ENCODE peak calls at places on chromosomes 3 and 15, in five cellular contexts. S is neuronal stem cell, L is IMR-90, Y is mesenchymal stem cell, N is H1. Z is an unnamed sample.

GRCh38 chr15:39493393-39494067 is 87.3 kb upstream of the THBS1 start:
- DNase-seq in S (no peak), L (no peak), Y (no peak), N (no peak), Z (no peak)

GRCh38 chr3:76387000-76387399 is 601.7 kb upstream of the ZNF717 start:
- DNase-seq in S (no peak), L (no peak), Y (no peak), N (no peak), Z (no peak)

GRCh38 chr15:61050844-61051569 is 178.1 kb downstream of the RORA start:
- DNase-seq in S (no peak), L (peak; percentile 31), Y (peak; percentile 20), N (no peak), Z (no peak)

GRCh38 chr3:10459954-10460754 is 45.2 kb downstream of the ATP2B2 start:
- DNase-seq in S (peak; percentile 97), L (peak; percentile 84), Y (peak; percentile 79), N (peak; percentile 82), Z (peak; percentile 96)

GRCh38 chr15:51837784-51838183 is 8.3 kb downstream of the TMOD3 start:
- DNase-seq in S (no peak), L (peak; percentile 55), Y (no peak), N (no peak), Z (no peak)

GRCh38 chr3:66181764-66182163 is 39.0 kb upstream of the SLC25A26 start:
- DNase-seq in S (no peak), L (no peak), Y (no peak), N (no peak), Z (no peak)

GRCh38 chr15:51161491-51162260 is 67.0 kb upstream of the TNFAIP8L3 start:
- DNase-seq in S (no peak), L (no peak), Y (no peak), N (no peak), Z (no peak)

GRCh38 chr3:187678869-187679268 is 8.7 kb upstream of the SST start:
- DNase-seq in S (peak; percentile 56), L (peak; percentile 67), Y (peak; percentile 69), N (no peak), Z (peak; percentile 64)

GRCh38 chr3:65146149-65146548 is 458.3 kb upstream of the ADAMTS9 start:
- DNase-seq in S (no peak), L (no peak), Y (peak; percentile 11), N (peak; percentile 53), Z (peak; percentile 84)

GRCh38 chr3:73299184-73299691 is 237.8 kb downstream of the EBLN2 start:
- DNase-seq in S (no peak), L (no peak), Y (no peak), N (no peak), Z (no peak)

GRCh38 chr3:53708001-53708621 is 138.1 kb downstream of the CHDH start:
- DNase-seq in S (no peak), L (no peak), Y (no peak), N (no peak), Z (peak; percentile 15)

GRCh38 chr15:52391074-52391473 is 95.5 kb upstream of the MYO5C start:
- DNase-seq in S (no peak), L (no peak), Y (no peak), N (no peak), Z (no peak)

GRCh38 chr15:78944202-78944625 is 632 bp downstream of the CTSH start:
- DNase-seq in S (no peak), L (no peak), Y (no peak), N (no peak), Z (no peak)

GRCh38 chr15:73930371-73930770 is 4.1 kb downstream of the LOXL1 start:
- DNase-seq in S (no peak), L (peak; percentile 93), Y (no peak), N (no peak), Z (no peak)

GRCh38 chr3:16398542-16399126 is 114.9 kb downstream of the RFTN1 start:
- DNase-seq in S (no peak), L (no peak), Y (no peak), N (no peak), Z (no peak)

GRCh38 chr15:63495343-63495742 is 9.1 kb upstream of the USP3 start:
- DNase-seq in S (no peak), L (no peak), Y (no peak), N (no peak), Z (no peak)

GRCh38 chr3:88150371-88150770 is 612 bp downstream of the C3orf38 start:
- DNase-seq in S (no peak), L (no peak), Y (no peak), N (no peak), Z (no peak)

GRCh38 chr15:82298520-82298919 is 35.9 kb downstream of the SAXO2 start:
- DNase-seq in S (no peak), L (no peak), Y (no peak), N (no peak), Z (no peak)

GRCh38 chr3:132352556-132353143 is 35.4 kb downstream of the ACP3 start:
- DNase-seq in S (peak; percentile 72), L (peak; percentile 68), Y (peak; percentile 76), N (no peak), Z (peak; percentile 60)

GRCh38 chr15:58433597-58434333 is 2.0 kb downstream of the LIPC start:
- DNase-seq in S (no peak), L (no peak), Y (peak; percentile 31), N (no peak), Z (no peak)

GRCh38 chr3:27387625-27388024 is 18.4 kb upstream of the NEK10 start:
- DNase-seq in S (no peak), L (peak; percentile 13), Y (peak; percentile 18), N (no peak), Z (no peak)

GRCh38 chr15:92959219-92959618 is 59.1 kb downstream of the CHD2 start:
- DNase-seq in S (no peak), L (no peak), Y (no peak), N (no peak), Z (no peak)

GRCh38 chr3:117398166-117398954 is 688.8 kb downstream of the TUSC7 start:
- DNase-seq in S (peak; percentile 23), L (no peak), Y (no peak), N (peak; percentile 57), Z (peak; percentile 86)

GRCh38 chr3:179681492-179682263 is 28.8 kb downstream of the USP13 start:
- DNase-seq in S (no peak), L (peak; percentile 36), Y (no peak), N (no peak), Z (no peak)

GRCh38 chr3:30268288-30268687 is 338.1 kb upstream of the TGFBR2 start:
- DNase-seq in S (no peak), L (no peak), Y (no peak), N (no peak), Z (no peak)

GRCh38 chr3:111428301-111428700 is 113.7 kb upstream of the CD96 start:
- DNase-seq in S (no peak), L (no peak), Y (no peak), N (no peak), Z (no peak)

GRCh38 chr15:89428246-89428645 is 68.1 kb downstream of the RHCG start:
- DNase-seq in S (no peak), L (no peak), Y (no peak), N (no peak), Z (no peak)

GRCh38 chr3:49653016-49653415 is 21.1 kb upstream of the APEH start:
- DNase-seq in S (no peak), L (no peak), Y (no peak), N (no peak), Z (no peak)

GRCh38 chr3:120821426-120821825 is 78.9 kb downstream of the GTF2E1 start:
- DNase-seq in S (no peak), L (no peak), Y (no peak), N (no peak), Z (no peak)

GRCh38 chr3:72665701-72666443 is 182.4 kb downstream of the SHQ1 start:
- DNase-seq in S (no peak), L (no peak), Y (peak; percentile 28), N (no peak), Z (peak; percentile 37)

GRCh38 chr15:63072023-63072650 is 29.6 kb downstream of the TPM1 start:
- DNase-seq in S (no peak), L (no peak), Y (peak; percentile 34), N (no peak), Z (no peak)

GRCh38 chr3:171157980-171158379 is 131.5 kb upstream of the SLC2A2 start:
- DNase-seq in S (no peak), L (no peak), Y (no peak), N (no peak), Z (no peak)

GRCh38 chr3:143433787-143434378 is 314.3 kb downstream of the CHST2 start:
- DNase-seq in S (no peak), L (no peak), Y (no peak), N (no peak), Z (no peak)

GRCh38 chr3:29494305-29495036 is 213.6 kb downstream of the RBMS3 start:
- DNase-seq in S (no peak), L (peak; percentile 27), Y (peak; percentile 39), N (no peak), Z (no peak)

DNA sequence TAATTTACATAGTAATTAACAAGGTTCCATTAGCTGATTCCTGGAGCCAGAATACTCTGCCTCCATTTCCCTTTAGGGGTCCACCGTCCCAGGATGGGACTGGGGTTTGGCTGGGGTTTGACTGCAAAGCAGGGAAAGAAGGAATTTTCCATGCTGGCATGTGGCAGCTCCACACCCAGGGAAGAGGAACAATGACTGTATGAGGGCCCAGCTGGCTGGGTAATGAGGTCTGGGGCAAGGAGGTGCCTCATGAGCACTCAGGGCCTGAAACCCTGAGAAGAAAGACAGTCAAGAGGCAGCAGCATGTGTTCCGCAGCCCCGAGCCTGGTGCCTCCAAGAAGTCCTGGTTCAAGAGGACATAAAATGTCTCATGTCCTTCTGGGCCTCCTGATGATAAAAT is 177.9 kb downstream of the SMAD6 start:
- DNase-seq in S (no peak), L (no peak), Y (no peak), N (no peak), Z (no peak)
- H4K91ac ChIP-seq in S (no peak overlapping the region), L (no peak overlapping the region), Y (no peak overlapping the region), N (no peak overlapping the region), Z (no peak overlapping the region)

GRCh38 chr15:33641069-33641468 is 327.2 kb upstream of the CHRM5 start:
- DNase-seq in S (no peak), L (no peak), Y (no peak), N (no peak), Z (no peak)
- H4K8ac ChIP-seq in S (no peak overlapping the region), L (no peak overlapping the region), Y (no peak overlapping the region), N (no peak overlapping the region), Z (no peak overlapping the region)

GRCh38 chr3:64047806-64048205 is 24.5 kb upstream of the PSMD6 start:
- DNase-seq in S (no peak), L (no peak), Y (no peak), N (no peak), Z (no peak)
- H4K91ac ChIP-seq in S (no peak overlapping the region), L (no peak overlapping the region), Y (no peak overlapping the region), N (no peak overlapping the region), Z (no peak overlapping the region)

DNA sequence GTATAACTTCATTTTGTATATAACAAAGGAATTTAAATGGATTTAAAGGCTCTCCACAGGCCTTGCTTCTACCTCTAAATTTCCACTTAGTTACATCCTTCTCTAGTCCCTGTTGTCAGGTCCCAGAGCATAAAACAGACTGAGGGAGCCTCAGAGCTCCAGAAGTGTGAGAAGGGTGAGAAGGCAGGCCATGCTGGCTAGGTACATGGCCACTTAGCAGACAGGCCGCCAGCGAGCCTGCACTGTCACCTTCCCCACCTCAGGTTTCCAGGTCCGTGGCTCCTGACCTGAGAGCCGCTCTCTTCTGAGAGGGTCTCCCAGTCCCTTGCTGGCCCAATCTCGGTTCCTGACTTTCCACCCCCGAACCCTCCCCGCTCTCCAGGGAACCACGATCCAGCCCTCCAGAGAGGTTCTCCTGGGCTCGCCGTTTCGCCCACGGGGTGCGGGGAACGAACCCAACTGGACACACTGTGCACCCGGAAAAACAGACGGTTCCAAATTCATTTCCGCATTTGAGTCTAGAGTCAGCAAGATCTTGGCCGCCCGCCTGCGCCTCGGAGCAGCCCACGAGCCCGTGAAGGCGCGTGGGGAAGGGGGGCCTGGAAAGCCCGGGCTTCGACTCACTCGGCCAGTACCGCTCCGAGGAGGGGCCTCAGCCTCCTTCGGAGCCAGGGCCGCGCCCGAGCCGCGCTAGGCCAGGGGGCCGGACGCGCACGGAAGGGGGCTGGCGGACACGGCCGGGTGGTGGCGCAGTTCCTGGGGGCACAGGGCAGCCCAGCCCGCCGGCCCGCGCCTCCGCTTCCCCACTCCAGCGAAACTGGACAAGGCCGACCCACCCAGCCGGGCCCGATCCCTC is 16.7 kb upstream of the SOX2 start:
- DNase-seq in S (no peak), L (no peak), Y (no peak), N (no peak), Z (peak; percentile 70)
- H4K8ac ChIP-seq in S (peak overlapping the region; percentile 76), L (no peak overlapping the region), Y (no peak overlapping the region), N (peak overlapping the region; percentile 80), Z (no peak overlapping the region)

Z was measured in H9.